ENCODE peak calls at places on chromosomes 6 and 20, in eight cellular contexts. I is non-pigmented ciliary epithelial cell, K is GM13977, S is NCI-H2081, D is Right ventricle myocardium inferior, O is HTR-8/SVneo, F is NCI-H2029, E is germinal center. R is an unnamed sample.
A peak's percentile ranks its signal among the peaks of the same experiment; 100 is the strongest.

GRCh38 chr6:5517781-5518180 is 256.5 kb downstream of the FARS2 start:
- DNase-seq in I (no peak), O (no peak), F (no peak), S (no peak), D (no peak), K (peak; percentile 38), E (no peak), R (no peak)

GRCh38 chr20:13119583-13119982 is 101.5 kb upstream of the ISM1 start:
- DNase-seq in K (peak; percentile 30), I (peak; percentile 28), F (peak; percentile 44), E (peak; percentile 7), S (peak; percentile 70), O (peak; percentile 34), D (no peak), R (peak; percentile 27)

GRCh38 chr6:71444222-71444621 is 155.6 kb downstream of the OGFRL1 start:
- DNase-seq in E (no peak), K (no peak), D (no peak), I (no peak), O (no peak), F (no peak), S (no peak), R (no peak)

GRCh38 chr20:21840991-21841390 is 135.5 kb downstream of the PAX1 start:
- DNase-seq in O (no peak), S (no peak), E (no peak), K (no peak), F (no peak), D (no peak), I (no peak), R (no peak)

GRCh38 chr6:170181338-170181690 is 109.6 kb downstream of the DLL1 start:
- DNase-seq in I (no peak), O (no peak), F (no peak), S (no peak), D (no peak), K (no peak), E (no peak), R (no peak)

GRCh38 chr20:44031822-44032582 is 117.3 kb downstream of the TOX2 start:
- DNase-seq in K (no peak), I (no peak), F (no peak), E (no peak), S (no peak), O (no peak), D (no peak), R (no peak)

GRCh38 chr6:167881327-167881726 is 54.6 kb downstream of the AFDN start:
- DNase-seq in F (no peak), D (no peak), S (no peak), E (no peak), I (no peak), O (no peak), K (no peak), R (no peak)

GRCh38 chr6:81485395-81485794 is 267.1 kb downstream of the TENT5A start:
- DNase-seq in D (no peak), O (no peak), F (no peak), K (no peak), S (no peak), I (no peak), E (no peak), R (no peak)

GRCh38 chr6:47138046-47138445 is 95.9 kb upstream of the ADGRF1 start:
- DNase-seq in O (no peak), D (no peak), F (no peak), S (no peak), K (no peak), E (no peak), I (no peak), R (no peak)

GRCh38 chr6:308768-309167 is 16.5 kb downstream of the DUSP22 start:
- DNase-seq in O (no peak), S (no peak), I (no peak), K (no peak), D (no peak), E (no peak), F (no peak), R (no peak)

GRCh38 chr6:44000164-44000842 is 126.9 kb downstream of the MRPL14 start:
- DNase-seq in I (no peak), F (peak; percentile 79), D (no peak), K (peak; percentile 77), S (peak; percentile 51), O (no peak), E (peak; percentile 57), R (no peak)

GRCh38 chr6:312704-313485 is 20.6 kb downstream of the DUSP22 start:
- DNase-seq in K (no peak), F (no peak), I (no peak), E (peak; percentile 60), O (no peak), D (no peak), S (no peak), R (no peak)

GRCh38 chr6:134758616-134759015 is 191.3 kb downstream of the ALDH8A1 start:
- DNase-seq in F (no peak), E (no peak), O (no peak), I (no peak), K (no peak), S (no peak), D (no peak), R (no peak)

GRCh38 chr6:108746411-108746810 is 101.8 kb upstream of the ARMC2 start:
- DNase-seq in O (no peak), F (no peak), K (no peak), S (no peak), D (no peak), E (no peak), I (no peak), R (no peak)

GRCh38 chr6:16816891-16817290 is 55.6 kb upstream of the ATXN1 start:
- DNase-seq in F (no peak), I (no peak), O (no peak), E (no peak), K (no peak), S (no peak), D (no peak), R (no peak)

GRCh38 chr20:1935696-1936366 is 40.6 kb downstream of the SIRPA start:
- DNase-seq in K (no peak), S (peak; percentile 15), F (no peak), I (no peak), O (no peak), D (peak; percentile 76), E (no peak), R (peak; percentile 22)

GRCh38 chr6:21005816-21006553 is 471.7 kb downstream of the CDKAL1 start:
- DNase-seq in S (no peak), O (peak; percentile 41), I (peak; percentile 69), E (peak; percentile 22), K (no peak), F (no peak), D (no peak), R (no peak)

GRCh38 chr20:3797592-3798404 is 1.7 kb downstream of the CDC25B start:
- DNase-seq in F (no peak), I (no peak), D (peak; percentile 52), S (peak; percentile 16), K (peak; percentile 57), O (no peak), E (no peak), R (no peak)

GRCh38 chr20:38805502-38805957 is at the start of gene PPP1R16B:
- DNase-seq in F (no peak), K (peak; percentile 85), D (peak; percentile 75), O (peak; percentile 88), E (peak; percentile 82), S (no peak), I (no peak), R (no peak)

GRCh38 chr6:163745566-163746400 is 331.3 kb downstream of the QKI start:
- DNase-seq in O (peak; percentile 92), K (no peak), S (no peak), I (peak; percentile 81), F (no peak), D (no peak), E (no peak), R (no peak)

GRCh38 chr6:116176596-116176995 is 50.7 kb upstream of the COL10A1 start:
- DNase-seq in S (no peak), F (no peak), O (no peak), I (no peak), E (no peak), K (no peak), D (no peak), R (no peak)

GRCh38 chr6:93654548-93654947 is 235.2 kb upstream of the EPHA7 start:
- DNase-seq in F (no peak), I (no peak), E (no peak), K (no peak), O (no peak), S (no peak), D (no peak), R (no peak)

GRCh38 chr6:1636971-1637871 is 27.5 kb downstream of the FOXC1 start:
- DNase-seq in S (peak; percentile 23), I (no peak), D (no peak), F (peak; percentile 92), K (no peak), E (peak; percentile 46), O (no peak), R (no peak)

GRCh38 chr6:15879372-15880261 is 216.8 kb upstream of the DTNBP1 start:
- DNase-seq in D (peak; percentile 90), E (peak; percentile 43), O (peak; percentile 41), I (no peak), F (peak; percentile 85), K (peak; percentile 42), S (peak; percentile 82), R (no peak)

GRCh38 chr6:29071831-29072723 is 15.0 kb downstream of the OR2B3 start:
- DNase-seq in F (no peak), O (peak; percentile 41), E (peak; percentile 4), D (no peak), I (no peak), S (peak; percentile 14), K (peak; percentile 24), R (peak; percentile 13)

GRCh38 chr6:31791324-31792089 is 4.0 kb downstream of the VARS1 start:
- DNase-seq in I (no peak), S (peak; percentile 4), O (peak; percentile 71), K (peak; percentile 65), D (peak; percentile 68), F (no peak), E (peak; percentile 71), R (no peak)

GRCh38 chr20:32487381-32487780 is 97.8 kb downstream of the NOL4L start:
- DNase-seq in S (no peak), K (no peak), E (no peak), F (no peak), I (no peak), D (no peak), O (no peak), R (no peak)

GRCh38 chr6:168196881-168197635 is 118.0 kb upstream of the FRMD1 start:
- DNase-seq in E (no peak), D (no peak), O (no peak), K (no peak), S (no peak), I (no peak), F (no peak), R (no peak)

GRCh38 chr20:4603724-4604123 is 118.0 kb upstream of the PRND start:
- DNase-seq in O (no peak), S (no peak), F (no peak), E (no peak), I (no peak), K (no peak), D (no peak), R (peak; percentile 55)

GRCh38 chr6:124119591-124119990 is 315.9 kb downstream of the NKAIN2 start:
- DNase-seq in O (no peak), E (no peak), S (peak; percentile 90), I (no peak), K (no peak), D (no peak), F (peak; percentile 79), R (no peak)

R was measured in LNCaP clone FGC.